ENCODE peak calls at places on chromosomes 12 and 14, in seven cellular contexts. Q is adrenal gland, N is AG09309, C is transverse colon, Y is fibroblast of mammary gland, A is cardiac muscle cell, H is fibroblast of pulmonary artery. D is an unnamed sample.
A peak's percentile ranks its signal among the peaks of the same experiment; 100 is the strongest.

GRCh38 chr12:108839011-108839889 is 18.1 kb downstream of the SSH1 start:
- DNase-seq in H (peak; percentile 89), Q (peak; percentile 76), Y (peak; percentile 65), C (no peak), A (peak; percentile 73), N (peak; percentile 95), D (peak; percentile 75)

GRCh38 chr14:91511014-91511466 is 930 bp upstream of the PPP4R3A start:
- DNase-seq in A (no peak), Y (peak; percentile 29), C (no peak), N (no peak), Q (no peak), H (no peak), D (no peak)

GRCh38 chr12:77362871-77363270 is 297.5 kb upstream of the E2F7 start:
- DNase-seq in C (no peak), Y (no peak), Q (no peak), A (no peak), H (no peak), N (no peak), D (no peak)

GRCh38 chr12:13177373-13177772 is 19.2 kb upstream of the EMP1 start:
- DNase-seq in C (no peak), N (no peak), Y (peak; percentile 68), A (no peak), H (no peak), Q (no peak), D (no peak)

GRCh38 chr12:83102499-83102898 is 415.8 kb downstream of the TMTC2 start:
- DNase-seq in C (no peak), N (no peak), Y (no peak), Q (no peak), H (peak; percentile 50), A (peak; percentile 49), D (no peak)

GRCh38 chr14:102066041-102066451 is 20.8 kb downstream of the HSP90AA1 start:
- DNase-seq in H (no peak), Y (no peak), Q (no peak), C (no peak), N (no peak), A (no peak), D (no peak)

GRCh38 chr14:54325766-54326165 is 71.0 kb upstream of the CDKN3 start:
- DNase-seq in A (no peak), N (no peak), Q (no peak), H (no peak), Y (no peak), C (no peak), D (no peak)

GRCh38 chr12:55707841-55708694 is at the start of gene ITGA7:
- DNase-seq in Q (peak; percentile 64), N (no peak), C (peak; percentile 75), Y (no peak), H (no peak), A (no peak), D (peak; percentile 80)

GRCh38 chr14:22699801-22700564 is 55.8 kb upstream of the OR6J1 start:
- DNase-seq in N (no peak), A (peak; percentile 48), Q (no peak), C (no peak), Y (no peak), H (peak; percentile 40), D (no peak)

GRCh38 chr12:11778703-11779102 is 129.2 kb downstream of the ETV6 start:
- DNase-seq in N (no peak), Q (no peak), Y (no peak), C (no peak), A (peak; percentile 12), H (no peak), D (no peak)

GRCh38 chr14:29236848-29237247 is 470.3 kb downstream of the FOXG1 start:
- DNase-seq in Y (peak; percentile 94), Q (no peak), C (no peak), H (peak; percentile 80), N (no peak), A (peak; percentile 54), D (no peak)

GRCh38 chr14:56119221-56119967 is 1.2 kb downstream of the PELI2 start:
- DNase-seq in Y (peak; percentile 25), C (peak; percentile 37), Q (peak; percentile 61), A (peak; percentile 55), H (peak; percentile 44), N (no peak), D (peak; percentile 28)

GRCh38 chr12:98513379-98514318 is 1.7 kb upstream of the TMPO start:
- DNase-seq in N (no peak), Y (no peak), A (no peak), Q (no peak), H (no peak), C (no peak), D (no peak)

GRCh38 chr14:100535287-100536131 is 51.7 kb downstream of the BEGAIN start:
- DNase-seq in H (no peak), Y (no peak), A (no peak), Q (peak; percentile 0), N (no peak), C (peak; percentile 4), D (peak; percentile 13)

GRCh38 chr12:55845785-55846496 is 3.2 kb upstream of the MMP19 start:
- DNase-seq in H (no peak), Y (no peak), C (no peak), N (no peak), Q (no peak), A (peak; percentile 44), D (no peak)

DNA sequence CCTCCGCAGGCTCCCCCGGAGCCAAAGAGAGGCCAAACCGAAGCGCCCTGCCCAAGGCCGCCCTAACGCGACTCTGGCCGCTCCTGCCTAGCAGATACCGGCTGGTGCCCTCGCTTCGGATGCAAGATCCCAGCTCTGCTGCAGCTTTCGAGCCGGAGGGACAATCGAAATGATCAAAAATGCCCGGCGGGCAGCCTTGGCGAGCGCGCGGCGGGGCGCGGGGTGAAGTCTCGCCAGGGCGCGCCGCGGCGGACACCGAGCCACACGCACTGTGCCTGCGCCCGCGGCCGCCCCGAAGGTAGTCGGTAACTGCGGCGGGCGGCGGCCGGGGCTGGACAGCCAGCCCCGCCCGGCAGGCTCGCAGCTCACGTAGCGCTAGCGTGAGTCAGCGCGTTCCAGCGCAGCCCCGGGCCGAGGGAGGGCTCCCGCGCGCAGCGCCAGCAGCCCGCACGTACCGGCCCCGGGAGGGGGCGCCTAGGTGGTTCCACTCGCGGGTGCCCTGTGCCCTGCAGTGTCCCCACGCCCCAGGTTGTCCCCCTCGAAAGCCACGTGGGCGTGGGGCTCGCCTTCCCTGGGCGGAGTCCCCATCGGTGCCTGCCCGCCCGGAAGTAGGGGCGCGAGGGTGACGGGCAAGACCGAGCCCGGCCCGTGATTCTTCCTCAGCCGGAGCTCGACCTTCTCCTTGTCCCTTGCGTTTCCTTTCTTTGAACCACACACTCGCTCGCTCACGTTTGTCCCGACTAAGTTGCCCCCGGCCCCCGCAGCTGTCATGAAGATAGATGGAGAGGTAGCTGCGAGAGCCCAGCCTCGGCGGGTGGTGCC is 109.3 kb upstream of the EGLN3 start:
- DNase-seq in Y (peak; percentile 62), N (no peak), Q (peak; percentile 73), C (peak; percentile 87), H (peak; percentile 67), A (peak; percentile 78), D (peak; percentile 70)
- H3K4me3 ChIP-seq in Y (peak overlapping the region; percentile 54), N (peak overlapping the region; percentile 64), Q (peak overlapping the region; percentile 62), C (peak overlapping the region; percentile 62), H (peak overlapping the region; percentile 60), A (peak overlapping the region; percentile 33), D (peak overlapping the region; percentile 44)

GRCh38 chr12:132605055-132605441 is 5.3 kb downstream of the LRCOL1 start:
- DNase-seq in H (no peak), C (no peak), N (no peak), A (no peak), Q (no peak), Y (no peak), D (no peak)

GRCh38 chr12:132601171-132601883 is 9.1 kb downstream of the LRCOL1 start:
- DNase-seq in H (no peak), N (no peak), A (no peak), C (no peak), Q (no peak), Y (no peak), D (no peak)

GRCh38 chr12:132604108-132605054 is 6.0 kb downstream of the LRCOL1 start:
- DNase-seq in C (no peak), Q (peak; percentile 36), A (peak; percentile 20), H (no peak), Y (no peak), N (no peak), D (no peak)

GRCh38 chr12:132602578-132603239 is 7.7 kb downstream of the LRCOL1 start:
- DNase-seq in N (no peak), Y (no peak), C (peak; percentile 83), Q (peak; percentile 33), A (peak; percentile 16), H (no peak), D (no peak)

GRCh38 chr12:132603240-132604107 is 6.9 kb downstream of the LRCOL1 start:
- DNase-seq in A (no peak), Q (no peak), C (no peak), N (no peak), H (no peak), Y (no peak), D (no peak)
- TF ChIP-seq CTCF in A (no peak), Q (no peak), C (no peak), N (no peak), H (no peak), Y (no peak), D (no peak)

GRCh38 chr14:77641207-77641533 is 24.7 kb upstream of the SPTLC2 start:
- DNase-seq in H (no peak), N (no peak), A (no peak), C (peak; percentile 27), Q (peak; percentile 7), Y (no peak), D (no peak)
- H3K4me3 ChIP-seq in H (no peak overlapping the region), N (no peak overlapping the region), A (no peak overlapping the region), C (peak overlapping the region; percentile 49), Q (peak overlapping the region; percentile 30), Y (peak overlapping the region; percentile 0), D (peak overlapping the region; percentile 0)

DNA sequence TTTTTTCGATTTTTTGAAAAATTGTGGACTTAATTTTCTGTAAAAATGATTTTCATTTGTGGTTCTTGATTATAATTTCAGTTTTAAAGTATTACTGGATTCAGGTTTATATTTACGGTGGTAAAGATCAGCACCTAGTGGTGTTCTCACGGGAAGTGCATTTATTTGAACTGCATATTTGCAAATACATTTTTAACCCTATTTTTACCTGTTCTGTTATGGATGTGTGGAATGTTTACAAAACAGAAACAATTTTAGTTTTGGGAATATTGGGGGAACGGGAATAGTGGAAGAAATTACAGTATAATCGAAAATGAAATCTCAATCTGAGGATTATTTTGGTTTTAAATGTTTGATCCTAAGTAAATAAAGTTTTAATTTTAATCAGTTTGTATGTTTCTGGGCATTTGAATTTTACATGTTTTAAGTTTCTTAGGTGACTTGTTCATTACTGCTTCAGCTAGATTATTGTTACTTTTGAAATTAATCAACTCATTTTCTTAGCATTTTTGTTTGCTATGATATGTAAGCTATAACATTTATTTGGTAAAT is 805 bp downstream of the ATF7IP start:
- DNase-seq in H (peak; percentile 64), Y (peak; percentile 48), C (no peak), Q (no peak), A (peak; percentile 63), N (no peak), D (no peak)
- TF ChIP-seq CTCF in H (peak; percentile 7), Y (peak; percentile 19), C (no peak), Q (peak; percentile 50), A (peak; percentile 21), N (peak; percentile 20), D (peak; percentile 48)